ENCODE peak calls at places on chromosomes 3 and 15, in ten cellular contexts. One of them, this sample, is unnamed.

GRCh38 chr3:126406389-126407296 is 11.9 kb downstream of the CFAP100 start:
- DNase-seq in astrocyte: no peak
- DNase-seq in mesenchymal stem cell: no peak
- DNase-seq in neural progenitor cell: no peak
- DNase-seq in IMR-90: no peak
- DNase-seq in endodermal cell: no peak
- DNase-seq in H9: no peak
- DNase-seq in fibroblast of lung: no peak
- DNase-seq in HepG2: no peak
- DNase-seq in adipocyte: no peak
- DNase-seq in this sample: no peak

GRCh38 chr3:38002291-38002876 is 11.8 kb downstream of the VILL start:
- DNase-seq in astrocyte: no peak
- DNase-seq in mesenchymal stem cell: no peak
- DNase-seq in neural progenitor cell: no peak
- DNase-seq in IMR-90: no peak
- DNase-seq in endodermal cell: no peak
- DNase-seq in H9: no peak
- DNase-seq in fibroblast of lung: no peak
- DNase-seq in HepG2: no peak
- DNase-seq in adipocyte: no peak
- DNase-seq in this sample: no peak

GRCh38 chr3:149559525-149559924 is 85.0 kb downstream of the TM4SF4 start:
- DNase-seq in astrocyte: no peak
- DNase-seq in mesenchymal stem cell: no peak
- DNase-seq in neural progenitor cell: no peak
- DNase-seq in IMR-90: no peak
- DNase-seq in endodermal cell: no peak
- DNase-seq in H9: no peak
- DNase-seq in fibroblast of lung: no peak
- DNase-seq in HepG2: no peak
- DNase-seq in adipocyte: no peak
- DNase-seq in this sample: no peak

GRCh38 chr3:128523591-128523990 is 30.6 kb upstream of the GATA2 start:
- DNase-seq in astrocyte: no peak
- DNase-seq in mesenchymal stem cell: no peak
- DNase-seq in neural progenitor cell: no peak
- DNase-seq in IMR-90: no peak
- DNase-seq in endodermal cell: no peak
- DNase-seq in H9: no peak
- DNase-seq in fibroblast of lung: no peak
- DNase-seq in HepG2: no peak
- DNase-seq in adipocyte: no peak
- DNase-seq in this sample: no peak

GRCh38 chr3:122996038-122996580 is 31.5 kb downstream of the SEMA5B start:
- DNase-seq in astrocyte: no peak
- DNase-seq in mesenchymal stem cell: no peak
- DNase-seq in neural progenitor cell: no peak
- DNase-seq in IMR-90: no peak
- DNase-seq in endodermal cell: no peak
- DNase-seq in H9: no peak
- DNase-seq in fibroblast of lung: no peak
- DNase-seq in HepG2: no peak
- DNase-seq in adipocyte: no peak
- DNase-seq in this sample: no peak

GRCh38 chr3:66962624-66963023 is 35.5 kb upstream of the KBTBD8 start:
- DNase-seq in astrocyte: no peak
- DNase-seq in mesenchymal stem cell: no peak
- DNase-seq in neural progenitor cell: no peak
- DNase-seq in IMR-90: no peak
- DNase-seq in endodermal cell: no peak
- DNase-seq in H9: no peak
- DNase-seq in fibroblast of lung: no peak
- DNase-seq in HepG2: no peak
- DNase-seq in adipocyte: no peak
- DNase-seq in this sample: no peak

GRCh38 chr15:64651573-64652260 is 123.7 kb downstream of the RBPMS2 start:
- DNase-seq in astrocyte: no peak
- DNase-seq in mesenchymal stem cell: peak; percentile 51
- DNase-seq in neural progenitor cell: no peak
- DNase-seq in IMR-90: peak; percentile 33
- DNase-seq in endodermal cell: peak; percentile 58
- DNase-seq in H9: peak; percentile 45
- DNase-seq in fibroblast of lung: no peak
- DNase-seq in HepG2: peak; percentile 85
- DNase-seq in adipocyte: peak; percentile 45
- DNase-seq in this sample: no peak

GRCh38 chr3:107962946-107963345 is 127.9 kb downstream of the CD47 start:
- DNase-seq in astrocyte: peak; percentile 59
- DNase-seq in mesenchymal stem cell: peak; percentile 13
- DNase-seq in neural progenitor cell: no peak
- DNase-seq in IMR-90: peak; percentile 36
- DNase-seq in endodermal cell: no peak
- DNase-seq in H9: no peak
- DNase-seq in fibroblast of lung: peak; percentile 17
- DNase-seq in HepG2: no peak
- DNase-seq in adipocyte: peak; percentile 64
- DNase-seq in this sample: peak; percentile 68

GRCh38 chr3:182212479-182213076 is 500.9 kb downstream of the SOX2 start:
- DNase-seq in astrocyte: peak; percentile 98
- DNase-seq in mesenchymal stem cell: peak; percentile 70
- DNase-seq in neural progenitor cell: no peak
- DNase-seq in IMR-90: peak; percentile 22
- DNase-seq in endodermal cell: peak; percentile 85
- DNase-seq in H9: peak; percentile 78
- DNase-seq in fibroblast of lung: peak; percentile 85
- DNase-seq in HepG2: peak; percentile 96
- DNase-seq in adipocyte: no peak
- DNase-seq in this sample: peak; percentile 6

GRCh38 chr3:31164398-31164797 is 269.9 kb upstream of the GADL1 start:
- DNase-seq in astrocyte: no peak
- DNase-seq in mesenchymal stem cell: no peak
- DNase-seq in neural progenitor cell: no peak
- DNase-seq in IMR-90: no peak
- DNase-seq in endodermal cell: no peak
- DNase-seq in H9: no peak
- DNase-seq in fibroblast of lung: no peak
- DNase-seq in HepG2: no peak
- DNase-seq in adipocyte: no peak
- DNase-seq in this sample: no peak

GRCh38 chr3:55445551-55445950 is 41.6 kb downstream of the WNT5A start:
- DNase-seq in astrocyte: no peak
- DNase-seq in mesenchymal stem cell: no peak
- DNase-seq in neural progenitor cell: no peak
- DNase-seq in IMR-90: no peak
- DNase-seq in endodermal cell: no peak
- DNase-seq in H9: no peak
- DNase-seq in fibroblast of lung: no peak
- DNase-seq in HepG2: peak; percentile 10
- DNase-seq in adipocyte: no peak
- DNase-seq in this sample: no peak

GRCh38 chr3:128276577-128277183 is 123.4 kb downstream of the EEFSEC start:
- DNase-seq in astrocyte: no peak
- DNase-seq in mesenchymal stem cell: no peak
- DNase-seq in neural progenitor cell: no peak
- DNase-seq in IMR-90: no peak
- DNase-seq in endodermal cell: peak; percentile 49
- DNase-seq in H9: peak; percentile 26
- DNase-seq in fibroblast of lung: no peak
- DNase-seq in HepG2: no peak
- DNase-seq in adipocyte: no peak
- DNase-seq in this sample: no peak

GRCh38 chr15:99437315-99438221 is 128.2 kb upstream of the MEF2A start:
- DNase-seq in astrocyte: no peak
- DNase-seq in mesenchymal stem cell: no peak
- DNase-seq in neural progenitor cell: no peak
- DNase-seq in IMR-90: no peak
- DNase-seq in endodermal cell: peak; percentile 49
- DNase-seq in H9: peak; percentile 26
- DNase-seq in fibroblast of lung: no peak
- DNase-seq in HepG2: no peak
- DNase-seq in adipocyte: no peak
- DNase-seq in this sample: peak; percentile 41

GRCh38 chr3:147420361-147421183 is 11.4 kb downstream of the ZIC1 start:
- DNase-seq in astrocyte: no peak
- DNase-seq in mesenchymal stem cell: no peak
- DNase-seq in neural progenitor cell: peak; percentile 15
- DNase-seq in IMR-90: no peak
- DNase-seq in endodermal cell: peak; percentile 61
- DNase-seq in H9: no peak
- DNase-seq in fibroblast of lung: no peak
- DNase-seq in HepG2: no peak
- DNase-seq in adipocyte: no peak
- DNase-seq in this sample: no peak

GRCh38 chr3:152853196-152853595 is 18.3 kb downstream of the P2RY1 start:
- DNase-seq in astrocyte: peak; percentile 12
- DNase-seq in mesenchymal stem cell: peak; percentile 61
- DNase-seq in neural progenitor cell: no peak
- DNase-seq in IMR-90: peak; percentile 4
- DNase-seq in endodermal cell: no peak
- DNase-seq in H9: no peak
- DNase-seq in fibroblast of lung: peak; percentile 50
- DNase-seq in HepG2: no peak
- DNase-seq in adipocyte: no peak
- DNase-seq in this sample: peak; percentile 58

GRCh38 chr3:43998841-43999805 is 242.6 kb upstream of the TOPAZ1 start:
- DNase-seq in astrocyte: no peak
- DNase-seq in mesenchymal stem cell: peak; percentile 4
- DNase-seq in neural progenitor cell: peak; percentile 80
- DNase-seq in IMR-90: no peak
- DNase-seq in endodermal cell: peak; percentile 84
- DNase-seq in H9: peak; percentile 82
- DNase-seq in fibroblast of lung: peak; percentile 69
- DNase-seq in HepG2: no peak
- DNase-seq in adipocyte: peak; percentile 89
- DNase-seq in this sample: peak; percentile 64

GRCh38 chr3:191492601-191493000 is 31.6 kb downstream of the PYDC2 start:
- DNase-seq in astrocyte: peak; percentile 52
- DNase-seq in mesenchymal stem cell: no peak
- DNase-seq in neural progenitor cell: no peak
- DNase-seq in IMR-90: peak; percentile 0
- DNase-seq in endodermal cell: no peak
- DNase-seq in H9: no peak
- DNase-seq in fibroblast of lung: no peak
- DNase-seq in HepG2: no peak
- DNase-seq in adipocyte: no peak
- DNase-seq in this sample: peak; percentile 15

GRCh38 chr15:77461486-77461885 is 40.8 kb downstream of the HMG20A start:
- DNase-seq in astrocyte: peak; percentile 33
- DNase-seq in mesenchymal stem cell: peak; percentile 37
- DNase-seq in neural progenitor cell: no peak
- DNase-seq in IMR-90: peak; percentile 67
- DNase-seq in endodermal cell: no peak
- DNase-seq in H9: no peak
- DNase-seq in fibroblast of lung: no peak
- DNase-seq in HepG2: no peak
- DNase-seq in adipocyte: no peak
- DNase-seq in this sample: peak; percentile 25

GRCh38 chr15:83999396-84000120 is 236.0 kb upstream of the GOLGA6L4 start:
- DNase-seq in astrocyte: peak; percentile 21
- DNase-seq in mesenchymal stem cell: no peak
- DNase-seq in neural progenitor cell: no peak
- DNase-seq in IMR-90: peak; percentile 2
- DNase-seq in endodermal cell: no peak
- DNase-seq in H9: no peak
- DNase-seq in fibroblast of lung: no peak
- DNase-seq in HepG2: no peak
- DNase-seq in adipocyte: no peak
- DNase-seq in this sample: peak; percentile 2

GRCh38 chr3:70606018-70606417 is 293.6 kb upstream of the MDFIC2 start:
- DNase-seq in astrocyte: peak; percentile 23
- DNase-seq in mesenchymal stem cell: no peak
- DNase-seq in neural progenitor cell: no peak
- DNase-seq in IMR-90: no peak
- DNase-seq in endodermal cell: no peak
- DNase-seq in H9: no peak
- DNase-seq in fibroblast of lung: peak; percentile 11
- DNase-seq in HepG2: no peak
- DNase-seq in adipocyte: no peak
- DNase-seq in this sample: no peak

GRCh38 chr3:153595186-153595815 is 433.3 kb downstream of the RAP2B start:
- DNase-seq in astrocyte: peak; percentile 25
- DNase-seq in mesenchymal stem cell: peak; percentile 45
- DNase-seq in neural progenitor cell: peak; percentile 36
- DNase-seq in IMR-90: peak; percentile 50
- DNase-seq in endodermal cell: peak; percentile 44
- DNase-seq in H9: no peak
- DNase-seq in fibroblast of lung: peak; percentile 65
- DNase-seq in HepG2: peak; percentile 18
- DNase-seq in adipocyte: peak; percentile 59
- DNase-seq in this sample: peak; percentile 66

GRCh38 chr3:53402323-53402722 is 55.0 kb upstream of the DCP1A start:
- DNase-seq in astrocyte: no peak
- DNase-seq in mesenchymal stem cell: no peak
- DNase-seq in neural progenitor cell: no peak
- DNase-seq in IMR-90: no peak
- DNase-seq in endodermal cell: no peak
- DNase-seq in H9: no peak
- DNase-seq in fibroblast of lung: no peak
- DNase-seq in HepG2: no peak
- DNase-seq in adipocyte: no peak
- DNase-seq in this sample: no peak
- H3K9ac ChIP-seq in astrocyte: no peak overlapping the region
- H3K9ac ChIP-seq in mesenchymal stem cell: no peak overlapping the region
- H3K9ac ChIP-seq in neural progenitor cell: no peak overlapping the region
- H3K9ac ChIP-seq in IMR-90: no peak overlapping the region
- H3K9ac ChIP-seq in endodermal cell: no peak overlapping the region
- H3K9ac ChIP-seq in H9: no peak overlapping the region
- H3K9ac ChIP-seq in fibroblast of lung: no peak overlapping the region
- H3K9ac ChIP-seq in HepG2: no peak overlapping the region
- H3K9ac ChIP-seq in adipocyte: no peak overlapping the region
- H3K9ac ChIP-seq in this sample: no peak overlapping the region

GRCh38 chr3:73827658-73828313 is 203.0 kb upstream of the PDZRN3 start:
- DNase-seq in astrocyte: no peak
- DNase-seq in mesenchymal stem cell: no peak
- DNase-seq in neural progenitor cell: no peak
- DNase-seq in IMR-90: peak; percentile 37
- DNase-seq in endodermal cell: no peak
- DNase-seq in H9: no peak
- DNase-seq in fibroblast of lung: peak; percentile 37
- DNase-seq in HepG2: no peak
- DNase-seq in adipocyte: no peak
- DNase-seq in this sample: peak; percentile 8
- H3K9ac ChIP-seq in astrocyte: no peak overlapping the region
- H3K9ac ChIP-seq in mesenchymal stem cell: peak overlapping the region; percentile 53
- H3K9ac ChIP-seq in neural progenitor cell: no peak overlapping the region
- H3K9ac ChIP-seq in IMR-90: no peak overlapping the region
- H3K9ac ChIP-seq in endodermal cell: no peak overlapping the region
- H3K9ac ChIP-seq in H9: no peak overlapping the region
- H3K9ac ChIP-seq in fibroblast of lung: no peak overlapping the region
- H3K9ac ChIP-seq in HepG2: no peak overlapping the region
- H3K9ac ChIP-seq in adipocyte: peak overlapping the region; percentile 69
- H3K9ac ChIP-seq in this sample: no peak overlapping the region

GRCh38 chr3:173398111-173398479 is 551 bp downstream of the NLGN1 start:
- DNase-seq in astrocyte: peak; percentile 61
- DNase-seq in mesenchymal stem cell: no peak
- DNase-seq in neural progenitor cell: peak; percentile 70
- DNase-seq in IMR-90: no peak
- DNase-seq in endodermal cell: no peak
- DNase-seq in H9: no peak
- DNase-seq in fibroblast of lung: no peak
- DNase-seq in HepG2: no peak
- DNase-seq in adipocyte: peak; percentile 90
- DNase-seq in this sample: peak; percentile 76
- H3K9ac ChIP-seq in astrocyte: peak overlapping the region; percentile 82
- H3K9ac ChIP-seq in mesenchymal stem cell: peak overlapping the region; percentile 89
- H3K9ac ChIP-seq in neural progenitor cell: peak overlapping the region; percentile 44
- H3K9ac ChIP-seq in IMR-90: peak overlapping the region; percentile 65
- H3K9ac ChIP-seq in endodermal cell: peak overlapping the region; percentile 55
- H3K9ac ChIP-seq in H9: peak overlapping the region; percentile 56
- H3K9ac ChIP-seq in fibroblast of lung: no peak overlapping the region
- H3K9ac ChIP-seq in HepG2: no peak overlapping the region
- H3K9ac ChIP-seq in adipocyte: peak overlapping the region; percentile 82
- H3K9ac ChIP-seq in this sample: peak overlapping the region; percentile 88

GRCh38 chr3:24525022-24525421 is 30.4 kb upstream of the THRB start:
- DNase-seq in astrocyte: no peak
- DNase-seq in mesenchymal stem cell: no peak
- DNase-seq in neural progenitor cell: no peak
- DNase-seq in IMR-90: no peak
- DNase-seq in endodermal cell: no peak
- DNase-seq in H9: no peak
- DNase-seq in fibroblast of lung: no peak
- DNase-seq in HepG2: no peak
- DNase-seq in adipocyte: no peak
- DNase-seq in this sample: no peak
- H3K9ac ChIP-seq in astrocyte: no peak overlapping the region
- H3K9ac ChIP-seq in mesenchymal stem cell: no peak overlapping the region
- H3K9ac ChIP-seq in neural progenitor cell: no peak overlapping the region
- H3K9ac ChIP-seq in IMR-90: no peak overlapping the region
- H3K9ac ChIP-seq in endodermal cell: no peak overlapping the region
- H3K9ac ChIP-seq in H9: no peak overlapping the region
- H3K9ac ChIP-seq in fibroblast of lung: no peak overlapping the region
- H3K9ac ChIP-seq in HepG2: no peak overlapping the region
- H3K9ac ChIP-seq in adipocyte: no peak overlapping the region
- H3K9ac ChIP-seq in this sample: no peak overlapping the region

This sample was measured in GM23248.